ENCODE peak calls at places on chromosomes 4 and X, in eight cellular contexts. J, H, V, F, M, L, U and W are unnamed samples.

GRCh38 chr4:128812360-128812958 is 3.0 kb downstream of the JADE1 start:
- DNase-seq in J (no peak), H (no peak), M (no peak), V (peak; percentile 71), U (peak; percentile 58), F (peak; percentile 81), L (peak; percentile 72), W (peak; percentile 50)

GRCh38 chrX:12647230-12647629 is 144.0 kb upstream of the PRPS2 start:
- DNase-seq in M (no peak), F (no peak), H (no peak), U (no peak), J (no peak), L (no peak), V (no peak), W (no peak)

GRCh38 chrX:2928583-2929434 is at the start of gene ARSD:
- DNase-seq in L (peak; percentile 92), J (no peak), H (peak; percentile 19), F (peak; percentile 92), U (peak; percentile 64), V (no peak), M (peak; percentile 53), W (peak; percentile 62)

GRCh38 chr4:158182736-158183135 is 9.9 kb upstream of the GASK1B start:
- DNase-seq in U (no peak), M (no peak), L (no peak), V (no peak), J (no peak), H (no peak), F (no peak), W (no peak)

GRCh38 chr4:5753366-5753765 is 42.4 kb downstream of the EVC start:
- DNase-seq in L (no peak), J (no peak), M (no peak), U (no peak), H (no peak), F (no peak), V (no peak), W (no peak)

GRCh38 chr4:82293304-82293703 is 80.5 kb downstream of the HNRNPD start:
- DNase-seq in F (no peak), J (no peak), H (no peak), V (no peak), U (no peak), M (peak; percentile 49), L (no peak), W (peak; percentile 42)

GRCh38 chrX:152810403-152810802 is 20.2 kb downstream of the CETN2 start:
- DNase-seq in J (no peak), U (no peak), M (no peak), F (no peak), V (no peak), H (no peak), L (no peak), W (no peak)

GRCh38 chr4:1250921-1251772 is 2.2 kb upstream of the CTBP1 start:
- DNase-seq in U (no peak), H (no peak), L (no peak), J (no peak), F (peak; percentile 73), V (no peak), M (no peak), W (no peak)

GRCh38 chrX:45748443-45748842 is 547.8 kb upstream of the DIPK2B start:
- DNase-seq in J (no peak), M (no peak), V (no peak), L (peak; percentile 46), H (no peak), F (no peak), U (no peak), W (no peak)

GRCh38 chr4:129344058-129344457 is 248.1 kb downstream of the C4orf33 start:
- DNase-seq in F (no peak), L (no peak), J (no peak), U (peak; percentile 64), H (no peak), M (peak; percentile 5), V (peak; percentile 43), W (peak; percentile 10)

GRCh38 chr4:173257732-173258717 is 76.1 kb downstream of the HMGB2 start:
- DNase-seq in M (peak; percentile 47), L (peak; percentile 41), H (no peak), F (no peak), V (peak; percentile 48), U (peak; percentile 59), J (peak; percentile 56), W (peak; percentile 43)

DNA sequence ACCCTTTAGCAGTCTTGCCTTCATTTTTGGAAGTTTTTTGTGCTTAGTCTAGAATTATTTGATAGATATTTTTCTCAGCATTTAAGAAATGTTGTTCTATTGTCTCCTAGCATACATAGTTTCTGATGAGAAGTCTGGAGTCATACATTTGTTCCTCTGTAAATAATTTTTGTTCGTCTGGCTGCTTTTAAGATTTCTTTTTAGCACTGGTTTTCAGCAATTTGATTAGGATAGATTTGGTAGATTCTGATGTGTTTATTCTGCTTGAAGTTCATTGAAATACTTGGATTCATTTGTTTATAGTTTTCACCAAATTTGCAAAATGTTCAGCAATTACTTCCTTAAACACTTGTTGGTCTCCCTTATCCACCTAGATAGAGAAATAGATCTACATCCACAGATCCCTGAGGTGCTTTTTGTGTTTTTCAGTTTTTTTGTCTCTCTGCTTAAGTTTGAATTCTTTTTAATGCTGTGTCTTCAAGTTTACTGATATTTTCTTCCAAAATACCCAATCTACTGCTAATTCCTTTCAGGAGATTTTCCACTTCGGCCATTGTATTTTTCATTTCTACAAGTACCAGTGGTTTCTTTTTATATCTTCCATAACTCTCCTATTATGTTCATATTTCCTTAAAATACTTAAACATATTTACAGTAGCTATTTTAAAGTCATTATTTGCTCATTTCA is 64.9 kb downstream of the ABLIM2 start:
- DNase-seq in H (no peak), V (no peak), M (no peak), J (no peak), F (no peak), L (no peak), U (no peak), W (no peak)
- TF ChIP-seq CTCF in H (no peak), V (no peak), M (no peak), J (no peak), F (no peak), L (no peak), U (no peak), W (no peak)

GRCh38 chr4:45741897-45742296 is 382.0 kb downstream of the GABRG1 start:
- DNase-seq in J (no peak), U (no peak), F (no peak), V (no peak), M (no peak), H (no peak), L (no peak), W (no peak)
- TF ChIP-seq CTCF in J (no peak), U (no peak), F (no peak), V (no peak), M (no peak), H (no peak), L (no peak), W (no peak)

GRCh38 chr4:8188085-8188484 is 11.0 kb upstream of the SH3TC1 start:
- DNase-seq in V (no peak), J (no peak), M (no peak), H (no peak), F (no peak), L (no peak), U (peak; percentile 65), W (no peak)

GRCh38 chr4:8188743-8189550 is 10.1 kb upstream of the SH3TC1 start:
- DNase-seq in M (no peak), V (no peak), J (no peak), L (no peak), U (peak; percentile 97), F (peak; percentile 85), H (no peak), W (no peak)

GRCh38 chr4:8189551-8190466 is 9.3 kb upstream of the SH3TC1 start:
- DNase-seq in M (no peak), U (no peak), J (no peak), L (no peak), V (no peak), F (no peak), H (no peak), W (no peak)

GRCh38 chr4:8192748-8193738 is 6.0 kb upstream of the SH3TC1 start:
- DNase-seq in V (no peak), J (no peak), H (no peak), M (peak; percentile 76), F (no peak), L (peak; percentile 34), U (peak; percentile 80), W (peak; percentile 87)

DNA sequence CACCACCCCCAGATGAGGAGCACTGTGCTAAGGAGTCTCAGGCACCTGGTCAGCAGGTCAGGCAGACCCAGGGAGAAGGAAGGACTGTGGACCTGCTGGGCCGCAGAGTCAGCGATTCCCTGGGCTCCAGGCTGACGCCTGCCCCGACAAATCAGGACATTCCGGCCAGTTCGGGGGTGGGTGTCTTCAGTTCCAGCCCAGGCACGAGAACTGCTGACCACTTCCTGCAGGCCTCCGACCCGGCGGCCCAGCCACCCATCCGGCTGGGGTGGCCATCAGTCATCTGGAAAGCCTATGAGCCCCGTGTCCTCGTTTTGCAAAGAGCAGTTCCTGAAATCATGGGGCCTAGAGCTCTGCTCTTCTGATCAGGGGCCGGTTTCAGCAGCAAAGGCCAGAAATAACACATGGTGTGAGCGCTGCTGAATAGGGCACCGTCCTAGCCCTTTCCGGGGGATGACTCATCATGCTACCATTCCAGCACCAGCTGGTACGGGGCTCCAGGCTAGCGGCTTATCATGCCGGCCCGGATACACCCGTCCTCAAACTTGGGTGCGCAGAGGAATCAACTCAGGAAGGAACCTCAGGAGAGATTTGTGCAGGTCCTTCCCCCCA is 7.8 kb upstream of the SH3TC1 start:
- DNase-seq in L (peak; percentile 63), J (no peak), F (peak; percentile 86), U (peak; percentile 75), H (no peak), M (no peak), V (peak; percentile 67), W (peak; percentile 78)
- TF ChIP-seq CTCF in L (no peak), J (no peak), F (no peak), U (no peak), H (no peak), M (no peak), V (no peak), W (no peak)

GRCh38 chrX:120793098-120793497 is 82.6 kb downstream of the CT47B1 start:
- DNase-seq in H (no peak), V (no peak), M (no peak), J (no peak), U (no peak), L (no peak), F (no peak), W (no peak)

GRCh38 chrX:120791013-120791643 is 84.5 kb downstream of the CT47B1 start:
- DNase-seq in J (no peak), V (no peak), U (peak; percentile 47), M (no peak), F (no peak), H (no peak), L (peak; percentile 73), W (no peak)

GRCh38 chrX:120790552-120790951 is 85.1 kb downstream of the CT47B1 start:
- DNase-seq in M (no peak), L (no peak), J (no peak), V (no peak), H (no peak), U (no peak), F (no peak), W (no peak)

GRCh38 chrX:120794525-120794975 is 81.1 kb downstream of the CT47B1 start:
- DNase-seq in H (no peak), V (no peak), L (peak; percentile 53), J (no peak), F (no peak), M (no peak), U (peak; percentile 72), W (no peak)

DNA sequence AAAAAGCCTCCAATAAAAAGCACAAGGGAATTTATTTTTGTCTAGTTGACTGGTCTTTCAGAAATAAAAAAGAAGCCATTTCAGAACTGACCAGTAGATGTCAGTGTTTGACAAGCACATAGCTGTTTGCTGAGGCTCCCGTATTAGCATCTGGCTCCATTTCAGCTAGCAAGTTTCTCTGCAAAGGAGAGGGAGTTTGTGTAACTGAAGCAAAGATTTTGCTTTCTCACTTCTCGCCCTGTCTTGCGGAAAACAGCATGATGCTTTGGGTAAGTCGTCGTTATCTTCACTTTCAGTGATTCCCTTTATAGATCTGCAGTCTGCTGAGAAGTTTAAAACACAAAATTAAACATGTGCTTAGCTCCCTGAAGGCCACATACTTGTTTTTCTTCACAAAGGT is 85.5 kb downstream of the CT47B1 start:
- DNase-seq in V (peak; percentile 38), M (peak; percentile 32), L (peak; percentile 54), J (no peak), F (no peak), H (no peak), U (peak; percentile 55), W (peak; percentile 60)
- TF ChIP-seq CTCF in V (peak; percentile 76), M (no peak), L (peak; percentile 63), J (peak; percentile 90), F (no peak), H (peak; percentile 34), U (peak; percentile 67), W (peak; percentile 77)